ENCODE peak calls at places on chromosomes 1 and 21, in eight cellular contexts. H, W, L, C, O, S, Y and Z are unnamed samples.

GRCh38 chr1:157145081-157145480 is 6.9 kb upstream of the ETV3 start:
- DNase-seq in O (no peak), C (no peak), L (no peak), H (no peak), S (no peak), W (no peak), Y (no peak), Z (peak)

GRCh38 chr1:116667577-116668105 is at the start of gene IGSF3:
- DNase-seq in W (peak), Y (no peak), L (peak), O (peak), C (peak), H (peak), S (peak), Z (peak)

GRCh38 chr1:113534130-113534817 is 144.0 kb downstream of the MAGI3 start:
- DNase-seq in L (peak), C (no peak), H (no peak), O (no peak), S (no peak), W (no peak), Y (no peak), Z (peak)

GRCh38 chr1:76176020-76176419 is 101.5 kb downstream of the ST6GALNAC3 start:
- DNase-seq in Y (no peak), W (no peak), O (no peak), S (no peak), L (no peak), H (no peak), C (no peak), Z (no peak)

GRCh38 chr1:21926814-21927530 is 10.1 kb downstream of the HSPG2 start:
- DNase-seq in Y (no peak), L (peak), W (no peak), H (peak), S (no peak), C (no peak), O (peak), Z (no peak)

GRCh38 chr1:156642265-156643185 is 608 bp downstream of the BCAN start:
- DNase-seq in C (no peak), L (no peak), H (no peak), S (no peak), Y (no peak), O (no peak), W (no peak), Z (no peak)

GRCh38 chr1:168348146-168348709 is 67.6 kb downstream of the TBX19 start:
- DNase-seq in L (no peak), H (no peak), O (no peak), S (no peak), Y (no peak), W (no peak), C (no peak), Z (peak)

GRCh38 chr1:154812911-154813816 is 56.9 kb downstream of the KCNN3 start:
- DNase-seq in W (peak), L (peak), H (no peak), Y (no peak), O (peak), C (no peak), S (peak), Z (peak)

GRCh38 chr1:1889090-1889750 is 1.7 kb downstream of the GNB1 start:
- DNase-seq in L (no peak), W (no peak), S (no peak), Y (no peak), H (no peak), O (no peak), C (no peak), Z (no peak)

GRCh38 chr1:92538413-92539061 is 51.8 kb upstream of the GFI1 start:
- DNase-seq in H (no peak), S (no peak), C (no peak), W (no peak), L (no peak), Y (no peak), O (no peak), Z (no peak)

GRCh38 chr21:45987121-45987711 is 5.6 kb downstream of the COL6A1 start:
- DNase-seq in C (no peak), W (no peak), H (no peak), L (no peak), Y (no peak), S (peak), O (peak), Z (no peak)

GRCh38 chr1:93496520-93496919 is 48.6 kb downstream of the FNBP1L start:
- DNase-seq in W (no peak), S (no peak), L (no peak), Y (no peak), H (no peak), C (no peak), O (no peak), Z (no peak)

GRCh38 chr1:40064797-40065492 is 24.4 kb downstream of the CAP1 start:
- DNase-seq in L (peak), W (no peak), S (no peak), H (no peak), O (no peak), C (no peak), Y (no peak), Z (no peak)

GRCh38 chr1:170261669-170262068 is 115.9 kb downstream of the NTMT2 start:
- DNase-seq in S (no peak), O (no peak), L (no peak), W (no peak), H (no peak), C (no peak), Y (peak), Z (no peak)

GRCh38 chr1:209723761-209724693 is 19.4 kb downstream of the HSD11B1 start:
- DNase-seq in Y (no peak), O (no peak), H (no peak), L (no peak), W (no peak), S (no peak), C (no peak), Z (no peak)

GRCh38 chr1:64052777-64053176 is 150.6 kb upstream of the UBE2U start:
- DNase-seq in S (no peak), C (no peak), H (no peak), Y (no peak), O (no peak), L (no peak), W (no peak), Z (no peak)

GRCh38 chr1:203451849-203452784 is 23.5 kb upstream of the PRELP start:
- DNase-seq in W (no peak), O (no peak), C (no peak), L (no peak), S (no peak), Y (no peak), H (no peak), Z (no peak)

GRCh38 chr1:167332503-167332902 is 111.8 kb downstream of the POU2F1 start:
- DNase-seq in L (peak), S (no peak), H (no peak), C (no peak), Y (no peak), O (no peak), W (no peak), Z (no peak)

GRCh38 chr1:155199792-155200191 is 7.9 kb downstream of the THBS3 start:
- DNase-seq in L (no peak), Y (no peak), S (no peak), W (no peak), C (no peak), O (no peak), H (no peak), Z (no peak)

GRCh38 chr1:208024406-208024805 is 113.5 kb upstream of the CD34 start:
- DNase-seq in Y (no peak), W (no peak), H (no peak), O (no peak), S (no peak), C (no peak), L (no peak), Z (no peak)

GRCh38 chr1:59892836-59893811 is 33.4 kb downstream of the CYP2J2 start:
- DNase-seq in L (no peak), Y (no peak), W (no peak), S (no peak), C (no peak), O (no peak), H (no peak), Z (no peak)

GRCh38 chr1:186183970-186184628 is 191.0 kb downstream of the TPR start:
- DNase-seq in O (no peak), C (no peak), L (no peak), H (no peak), S (no peak), W (no peak), Y (no peak), Z (no peak)

GRCh38 chr1:15089244-15089992 is 64.1 kb upstream of the TMEM51 start:
- DNase-seq in S (no peak), H (no peak), C (peak), W (no peak), Y (no peak), L (no peak), O (no peak), Z (peak)

GRCh38 chr1:115320368-115320767 is 17.7 kb downstream of the NGF start:
- DNase-seq in Y (no peak), O (no peak), L (no peak), S (no peak), H (no peak), C (no peak), W (no peak), Z (no peak)

GRCh38 chr1:59445040-59445439 is 148.1 kb downstream of the FGGY start:
- DNase-seq in H (no peak), Y (no peak), S (no peak), C (peak), L (peak), O (no peak), W (no peak), Z (no peak)

GRCh38 chr1:29197590-29197924 is 15.9 kb upstream of the SRSF4 start:
- DNase-seq in W (peak), Y (no peak), L (peak), O (no peak), S (no peak), H (no peak), C (peak), Z (peak)

GRCh38 chr1:112502827-112503226 is 5.9 kb upstream of the WNT2B start:
- DNase-seq in C (no peak), O (no peak), H (no peak), W (no peak), S (no peak), Y (no peak), L (peak), Z (no peak)

GRCh38 chr1:151720190-151720953 is 950 bp upstream of the RIIAD1 start:
- DNase-seq in H (no peak), S (no peak), Y (no peak), O (no peak), L (peak), W (no peak), C (peak), Z (no peak)

GRCh38 chr1:225754940-225755635 is 22.5 kb upstream of the SRP9 start:
- DNase-seq in S (no peak), O (no peak), W (no peak), L (peak), C (peak), H (no peak), Y (peak), Z (peak)

GRCh38 chr1:192005976-192006375 is 152.3 kb upstream of the RGS18 start:
- DNase-seq in C (no peak), Y (no peak), L (no peak), W (no peak), H (no peak), S (no peak), O (no peak), Z (peak)

GRCh38 chr1:185846672-185847440 is 112.7 kb downstream of the HMCN1 start:
- DNase-seq in L (peak), C (no peak), S (no peak), W (no peak), O (no peak), Y (peak), H (no peak), Z (no peak)

GRCh38 chr1:232553050-232553754 is 76.7 kb downstream of the SIPA1L2 start:
- DNase-seq in L (peak), Y (no peak), S (no peak), O (peak), H (no peak), W (peak), C (peak), Z (peak)

GRCh38 chr1:175126347-175126746 is 58.7 kb downstream of the TNN start:
- DNase-seq in C (no peak), S (no peak), L (peak), W (no peak), H (no peak), Y (no peak), O (no peak), Z (no peak)

GRCh38 chr1:115946116-115946515 is 30.2 kb upstream of the SLC22A15 start:
- DNase-seq in O (no peak), C (no peak), Y (no peak), W (no peak), S (no peak), L (no peak), H (no peak), Z (no peak)

GRCh38 chr1:62407398-62408009 is 29.3 kb upstream of the USP1 start:
- DNase-seq in W (peak), Y (peak), C (no peak), S (no peak), O (no peak), L (peak), H (peak), Z (peak)

GRCh38 chr1:210700083-210700482 is 371.4 kb downstream of the HHAT start:
- DNase-seq in L (no peak), O (no peak), Y (no peak), S (no peak), H (no peak), C (no peak), W (no peak), Z (no peak)

GRCh38 chr1:168084396-168085231 is 52.1 kb downstream of the GPR161 start:
- DNase-seq in W (peak), Y (no peak), O (peak), L (peak), S (no peak), H (peak), C (peak), Z (peak)